ENCODE peak calls at places on chromosomes 16 and 17, in ten cellular contexts. B, A, H, S, R, Q, Z, D, U and V are unnamed samples.

GRCh38 chr16:69564845-69565610 is 738 bp upstream of the NFAT5 start:
- DNase-seq in B (no peak), A (no peak), H (no peak), S (no peak), R (peak), Q (no peak), Z (no peak), D (no peak), U (no peak), V (no peak)

GRCh38 chr17:19757536-19758180 is 9.6 kb upstream of the ALDH3A1 start:
- DNase-seq in B (no peak), A (no peak), H (no peak), S (no peak), R (no peak), Q (no peak), Z (no peak), D (no peak), U (no peak), V (no peak)

GRCh38 chr16:15765880-15766279 is 90.9 kb downstream of the MYH11 start:
- DNase-seq in B (no peak), A (peak), H (no peak), S (peak), R (peak), Q (no peak), Z (no peak), D (peak), U (peak), V (peak)

GRCh38 chr17:4940625-4941021 is 555 bp downstream of the RNF167 start:
- DNase-seq in B (peak), A (no peak), H (no peak), S (no peak), R (peak), Q (no peak), Z (no peak), D (no peak), U (no peak), V (no peak)

GRCh38 chr16:21203155-21203797 is 8.1 kb downstream of the ZP2 start:
- DNase-seq in B (no peak), A (no peak), H (no peak), S (no peak), R (peak), Q (no peak), Z (no peak), D (no peak), U (no peak), V (no peak)

GRCh38 chr17:12851901-12852435 is 62.7 kb downstream of the ARHGAP44 start:
- DNase-seq in B (no peak), A (no peak), H (no peak), S (no peak), R (peak), Q (no peak), Z (no peak), D (no peak), U (no peak), V (no peak)

GRCh38 chr16:3266873-3267537 is 10.6 kb upstream of the MEFV start:
- DNase-seq in B (no peak), A (no peak), H (peak), S (no peak), R (peak), Q (no peak), Z (no peak), D (no peak), U (peak), V (no peak)

GRCh38 chr17:63490858-63491400 is 14.1 kb downstream of the ACE start:
- DNase-seq in B (no peak), A (no peak), H (no peak), S (no peak), R (no peak), Q (no peak), Z (no peak), D (no peak), U (no peak), V (no peak)

GRCh38 chr16:21684199-21684598 is 20.4 kb downstream of the OTOA start:
- DNase-seq in B (no peak), A (no peak), H (no peak), S (no peak), R (peak), Q (no peak), Z (peak), D (peak), U (peak), V (no peak)

GRCh38 chr16:75147968-75148310 is 385 bp upstream of the ZFP1 start:
- DNase-seq in B (no peak), A (no peak), H (no peak), S (no peak), R (no peak), Q (no peak), Z (no peak), D (no peak), U (no peak), V (no peak)

GRCh38 chr16:88617268-88618031 is 20.9 kb upstream of the IL17C start:
- DNase-seq in B (peak), A (peak), H (no peak), S (peak), R (peak), Q (no peak), Z (no peak), D (no peak), U (peak), V (peak)

GRCh38 chr16:54411555-54411954 is 125.0 kb upstream of the IRX3 start:
- DNase-seq in B (peak), A (no peak), H (no peak), S (no peak), R (no peak), Q (no peak), Z (no peak), D (no peak), U (no peak), V (no peak)

GRCh38 chr17:73640691-73641090 is 3.6 kb downstream of the SDK2 start:
- DNase-seq in B (no peak), A (no peak), H (no peak), S (no peak), R (no peak), Q (no peak), Z (no peak), D (no peak), U (no peak), V (no peak)

GRCh38 chr17:18859256-18859655 is 1.3 kb downstream of the PRPSAP2 start:
- DNase-seq in B (no peak), A (no peak), H (no peak), S (no peak), R (peak), Q (no peak), Z (no peak), D (no peak), U (no peak), V (no peak)

GRCh38 chr17:28720247-28720996 is 637 bp downstream of the RPL23A start:
- DNase-seq in B (no peak), A (no peak), H (no peak), S (no peak), R (no peak), Q (no peak), Z (peak), D (no peak), U (no peak), V (no peak)

GRCh38 chr16:57600048-57600835 is 28.2 kb upstream of the ADGRG1 start:
- DNase-seq in B (peak), A (peak), H (no peak), S (peak), R (peak), Q (no peak), Z (no peak), D (peak), U (peak), V (peak)

GRCh38 chr17:43461185-43461584 is 22.6 kb upstream of the DHX8 start:
- DNase-seq in B (no peak), A (no peak), H (no peak), S (no peak), R (no peak), Q (no peak), Z (no peak), D (no peak), U (no peak), V (no peak)

GRCh38 chr17:48615212-48615962 is at the start of gene HOXB8:
- DNase-seq in B (peak), A (no peak), H (no peak), S (no peak), R (no peak), Q (no peak), Z (no peak), D (peak), U (no peak), V (no peak)

GRCh38 chr17:17581509-17581908 is 10.0 kb downstream of the PEMT start:
- DNase-seq in B (no peak), A (no peak), H (no peak), S (no peak), R (no peak), Q (no peak), Z (no peak), D (no peak), U (no peak), V (no peak)

GRCh38 chr17:42188749-42189650 is 3.7 kb upstream of the HCRT start:
- DNase-seq in B (no peak), A (no peak), H (no peak), S (no peak), R (no peak), Q (no peak), Z (no peak), D (no peak), U (no peak), V (no peak)

GRCh38 chr17:31877911-31878702 is 19.1 kb upstream of the COPRS start:
- DNase-seq in B (no peak), A (no peak), H (peak), S (no peak), R (no peak), Q (no peak), Z (no peak), D (no peak), U (no peak), V (no peak)

GRCh38 chr17:43758497-43759174 is at the start of gene SOST:
- DNase-seq in B (peak), A (no peak), H (no peak), S (no peak), R (no peak), Q (no peak), Z (no peak), D (no peak), U (no peak), V (no peak)

GRCh38 chr17:28216528-28216927 is 102.5 kb upstream of the TMEM97 start:
- DNase-seq in B (no peak), A (no peak), H (no peak), S (no peak), R (no peak), Q (no peak), Z (no peak), D (no peak), U (no peak), V (no peak)

GRCh38 chr17:39152134-39152884 is 872 bp upstream of the PLXDC1 start:
- DNase-seq in B (peak), A (peak), H (no peak), S (no peak), R (peak), Q (no peak), Z (peak), D (peak), U (peak), V (peak)

GRCh38 chr16:17080105-17080504 is 390.7 kb downstream of the XYLT1 start:
- DNase-seq in B (no peak), A (no peak), H (no peak), S (no peak), R (no peak), Q (no peak), Z (no peak), D (no peak), U (no peak), V (no peak)

GRCh38 chr17:8067806-8068205 is 19.7 kb downstream of the ALOX12B start:
- DNase-seq in B (peak), A (no peak), H (no peak), S (no peak), R (no peak), Q (no peak), Z (no peak), D (no peak), U (no peak), V (no peak)